ENCODE peak calls at places on chromosomes 1 and 21, in eight cellular contexts. R, M, L, X, P, E, D and B are unnamed samples.

GRCh38 chr1:231040019-231040799 is at the start of gene FAM89A:
- DNase-seq in R (no peak), M (peak), L (peak), X (no peak), P (no peak), E (peak), D (no peak), B (no peak)

GRCh38 chr1:240122639-240123604 is 31.2 kb downstream of the FMN2 start:
- DNase-seq in R (no peak), M (no peak), L (no peak), X (no peak), P (no peak), E (peak), D (peak), B (no peak)

GRCh38 chr1:165468850-165469249 is 23.9 kb upstream of the RXRG start:
- DNase-seq in R (no peak), M (no peak), L (no peak), X (no peak), P (no peak), E (no peak), D (no peak), B (no peak)

GRCh38 chr21:41977034-41977950 is 23.5 kb upstream of the C2CD2 start:
- DNase-seq in R (no peak), M (no peak), L (peak), X (no peak), P (no peak), E (no peak), D (no peak), B (no peak)

GRCh38 chr1:155983191-155984023 is 5.1 kb upstream of the ARHGEF2 start:
- DNase-seq in R (peak), M (no peak), L (peak), X (peak), P (peak), E (no peak), D (peak), B (peak)

GRCh38 chr1:235206533-235207201 is 45.6 kb upstream of the RBM34 start:
- DNase-seq in R (peak), M (no peak), L (no peak), X (peak), P (no peak), E (no peak), D (peak), B (no peak)

GRCh38 chr1:67307251-67308060 is at the start of gene IL12RB2:
- DNase-seq in R (no peak), M (peak), L (no peak), X (peak), P (no peak), E (peak), D (no peak), B (no peak)

GRCh38 chr21:44898851-44899767 is 21.6 kb downstream of the ITGB2 start:
- DNase-seq in R (no peak), M (no peak), L (no peak), X (no peak), P (no peak), E (no peak), D (no peak), B (no peak)

GRCh38 chr1:116682641-116683221 is 15.2 kb upstream of the IGSF3 start:
- DNase-seq in R (no peak), M (no peak), L (no peak), X (no peak), P (no peak), E (no peak), D (no peak), B (no peak)

GRCh38 chr1:235932090-235932510 is 65.4 kb upstream of the LYST start:
- DNase-seq in R (no peak), M (no peak), L (no peak), X (no peak), P (peak), E (no peak), D (no peak), B (no peak)

GRCh38 chr1:87869563-87869962 is 540.9 kb downstream of the LMO4 start:
- DNase-seq in R (peak), M (no peak), L (no peak), X (peak), P (no peak), E (no peak), D (peak), B (peak)

GRCh38 chr1:212233321-212233720 is 51.9 kb upstream of the PPP2R5A start:
- DNase-seq in R (no peak), M (no peak), L (no peak), X (no peak), P (no peak), E (no peak), D (no peak), B (no peak)

GRCh38 chr1:236425031-236425663 is 31.1 kb downstream of the EDARADD start:
- DNase-seq in R (no peak), M (peak), L (no peak), X (no peak), P (no peak), E (no peak), D (no peak), B (no peak)

GRCh38 chr1:33878392-33878791 is 14.5 kb downstream of the HMGB4 start:
- DNase-seq in R (no peak), M (no peak), L (no peak), X (no peak), P (no peak), E (no peak), D (no peak), B (no peak)

GRCh38 chr1:14184346-14184963 is 414.0 kb upstream of the KAZN start:
- DNase-seq in R (no peak), M (no peak), L (no peak), X (no peak), P (no peak), E (no peak), D (no peak), B (no peak)

GRCh38 chr21:42474043-42474831 is 21.8 kb downstream of the RSPH1 start:
- DNase-seq in R (no peak), M (no peak), L (no peak), X (peak), P (peak), E (peak), D (no peak), B (no peak)

GRCh38 chr1:29120955-29121485 is 2.7 kb downstream of the TMEM200B start:
- DNase-seq in R (peak), M (peak), L (no peak), X (peak), P (no peak), E (no peak), D (no peak), B (no peak)

GRCh38 chr1:228927947-228928898 is 192.9 kb downstream of the RHOU start:
- DNase-seq in R (no peak), M (no peak), L (no peak), X (no peak), P (no peak), E (no peak), D (no peak), B (no peak)

GRCh38 chr1:158035014-158035413 is 41.6 kb downstream of the KIRREL1 start:
- DNase-seq in R (no peak), M (no peak), L (no peak), X (no peak), P (no peak), E (no peak), D (no peak), B (no peak)

GRCh38 chr1:66380452-66381212 is 153.3 kb upstream of the SGIP1 start:
- DNase-seq in R (no peak), M (no peak), L (no peak), X (peak), P (no peak), E (no peak), D (no peak), B (peak)

GRCh38 chr1:73161418-73161817 is 879.1 kb upstream of the NEGR1 start:
- DNase-seq in R (no peak), M (no peak), L (no peak), X (no peak), P (no peak), E (no peak), D (no peak), B (no peak)

GRCh38 chr1:198772626-198773025 is 133.8 kb downstream of the PTPRC start:
- DNase-seq in R (no peak), M (no peak), L (no peak), X (peak), P (no peak), E (no peak), D (peak), B (no peak)

GRCh38 chr1:34164510-34165381 is at the start of gene CSMD2:
- DNase-seq in R (peak), M (no peak), L (no peak), X (peak), P (no peak), E (peak), D (peak), B (peak)

GRCh38 chr1:189708674-189709073 is 769.0 kb downstream of the BRINP3 start:
- DNase-seq in R (peak), M (no peak), L (no peak), X (no peak), P (no peak), E (no peak), D (no peak), B (no peak)

GRCh38 chr1:196873385-196873784 is 14.5 kb upstream of the CFHR4 start:
- DNase-seq in R (no peak), M (no peak), L (no peak), X (no peak), P (no peak), E (no peak), D (no peak), B (no peak)

GRCh38 chr1:181608951-181609350 is 125.6 kb downstream of the CACNA1E start:
- DNase-seq in R (no peak), M (no peak), L (no peak), X (no peak), P (no peak), E (no peak), D (no peak), B (no peak)

GRCh38 chr1:243287652-243288051 is 31.8 kb downstream of the SDCCAG8 start:
- DNase-seq in R (peak), M (no peak), L (no peak), X (peak), P (no peak), E (no peak), D (peak), B (peak)

GRCh38 chr1:212483154-212483505 is 50.4 kb downstream of the NENF start:
- DNase-seq in R (no peak), M (no peak), L (no peak), X (no peak), P (no peak), E (no peak), D (no peak), B (no peak)

GRCh38 chr1:211259596-211260126 is 495 bp downstream of the RCOR3 start:
- DNase-seq in R (no peak), M (no peak), L (peak), X (no peak), P (no peak), E (peak), D (no peak), B (peak)

GRCh38 chr1:228943436-228943835 is 208.2 kb downstream of the RHOU start:
- DNase-seq in R (no peak), M (no peak), L (no peak), X (no peak), P (no peak), E (no peak), D (no peak), B (no peak)

GRCh38 chr1:184513966-184514365 is 127.1 kb downstream of the C1orf21 start:
- DNase-seq in R (peak), M (no peak), L (no peak), X (peak), P (peak), E (peak), D (peak), B (no peak)

GRCh38 chr1:63772201-63772600 is 1.6 kb upstream of the ROR1 start:
- DNase-seq in R (no peak), M (no peak), L (no peak), X (no peak), P (peak), E (no peak), D (no peak), B (no peak)

GRCh38 chr1:15850450-15851079 is 3.1 kb downstream of the SPEN start:
- DNase-seq in R (no peak), M (no peak), L (no peak), X (no peak), P (no peak), E (no peak), D (no peak), B (no peak)
- H3K4me3 ChIP-seq in R (no peak), M (no peak), L (peak), X (no peak), P (peak), E (no peak), D (peak), B (peak)

GRCh38 chr1:150763631-150764223 is 1.9 kb downstream of the CTSS start:
- DNase-seq in R (peak), M (no peak), L (no peak), X (no peak), P (no peak), E (no peak), D (no peak), B (no peak)
- H3K4me3 ChIP-seq in R (no peak), M (no peak), L (no peak), X (no peak), P (no peak), E (no peak), D (no peak), B (no peak)

DNA sequence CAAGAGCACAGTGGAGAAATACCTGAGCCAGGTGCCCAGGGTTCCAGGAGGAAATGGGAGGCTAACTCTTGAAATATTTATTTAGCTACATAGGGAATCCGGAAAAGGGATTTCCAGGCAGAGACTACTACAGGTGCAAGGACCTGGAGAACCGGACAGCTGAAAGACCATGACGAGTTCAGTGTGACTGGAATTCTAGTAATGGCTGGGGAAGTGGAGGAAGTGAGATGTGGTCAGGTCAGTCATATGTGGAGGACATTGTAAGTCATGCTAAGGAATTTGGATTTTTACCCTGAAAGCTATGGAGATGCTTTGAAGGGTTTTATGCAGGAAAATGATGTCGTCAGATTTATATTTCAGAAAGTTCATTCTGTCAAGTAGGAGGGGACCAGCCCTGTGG is 1.8 kb downstream of the CAP1 start:
- DNase-seq in R (peak), M (no peak), L (no peak), X (peak), P (no peak), E (no peak), D (no peak), B (no peak)
- H3K4me3 ChIP-seq in R (no peak), M (peak), L (no peak), X (peak), P (peak), E (no peak), D (peak), B (peak)

GRCh38 chr21:34330055-34330454 is 33.8 kb upstream of the KCNE2 start:
- DNase-seq in R (no peak), M (no peak), L (no peak), X (no peak), P (no peak), E (no peak), D (no peak), B (no peak)

GRCh38 chr21:34336245-34336644 is 27.6 kb upstream of the KCNE2 start:
- DNase-seq in R (no peak), M (no peak), L (no peak), X (peak), P (no peak), E (no peak), D (no peak), B (no peak)

GRCh38 chr21:34335316-34335715 is 28.5 kb upstream of the KCNE2 start:
- DNase-seq in R (no peak), M (no peak), L (no peak), X (no peak), P (no peak), E (no peak), D (no peak), B (no peak)

GRCh38 chr21:34336756-34337391 is 26.9 kb upstream of the KCNE2 start:
- DNase-seq in R (peak), M (no peak), L (no peak), X (peak), P (no peak), E (no peak), D (peak), B (no peak)

DNA sequence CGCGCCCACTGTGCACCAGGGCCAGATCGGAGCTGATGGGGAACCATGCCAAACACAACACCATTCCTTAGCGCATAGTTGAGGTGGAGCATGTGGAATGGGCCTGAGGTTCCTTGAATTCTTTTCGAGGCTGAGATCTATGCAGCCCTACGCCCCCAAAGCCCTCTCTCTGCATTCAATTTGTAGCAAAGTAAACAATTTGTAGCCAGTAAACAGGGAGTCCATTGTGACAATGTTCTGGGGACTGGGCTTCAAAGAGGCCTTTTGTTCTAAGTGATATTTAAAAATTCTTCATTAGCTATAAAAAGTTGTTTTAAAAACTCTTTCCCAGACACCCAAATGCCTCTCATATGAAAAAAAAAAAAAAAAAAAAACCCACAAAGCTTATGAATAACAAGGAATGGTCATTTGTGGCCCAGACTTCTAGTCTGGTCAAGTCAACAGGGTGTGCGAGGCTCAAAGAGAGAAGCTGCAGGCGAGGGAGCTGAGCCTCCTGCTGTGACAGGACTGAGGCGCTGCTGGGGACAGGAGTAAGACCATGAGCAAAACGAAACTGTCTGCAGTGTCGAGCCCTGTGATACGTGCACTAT is 30.6 kb upstream of the KCNE2 start:
- DNase-seq in R (peak), M (no peak), L (no peak), X (no peak), P (no peak), E (no peak), D (peak), B (no peak)
- H3K4me3 ChIP-seq in R (no peak), M (no peak), L (no peak), X (no peak), P (no peak), E (no peak), D (no peak), B (no peak)

DNA sequence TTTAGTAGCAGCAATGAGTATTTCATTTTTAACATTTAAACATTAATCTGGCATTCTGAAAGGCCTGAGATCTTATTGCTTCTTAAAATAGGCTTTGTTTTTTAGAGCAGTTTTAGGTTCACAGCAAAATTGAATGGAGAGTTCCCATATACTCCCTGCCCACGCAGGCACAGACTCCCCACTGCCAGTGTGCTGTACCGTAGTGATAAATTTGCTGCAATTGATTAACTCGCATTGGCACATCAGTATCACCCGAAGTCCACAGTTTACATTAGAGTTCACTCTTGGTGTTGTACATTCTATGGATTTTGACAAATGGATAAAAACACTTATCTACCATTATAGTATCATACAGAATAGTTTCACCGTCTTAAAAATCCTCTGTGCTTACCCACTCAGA is 71.8 kb upstream of the ERRFI1 start:
- DNase-seq in R (no peak), M (no peak), L (no peak), X (no peak), P (no peak), E (no peak), D (no peak), B (no peak)
- H3K4me3 ChIP-seq in R (no peak), M (no peak), L (no peak), X (no peak), P (peak), E (no peak), D (no peak), B (no peak)

GRCh38 chr1:232598837-232599177 is 31.1 kb downstream of the SIPA1L2 start:
- DNase-seq in R (no peak), M (no peak), L (no peak), X (no peak), P (no peak), E (no peak), D (no peak), B (no peak)
- H3K4me3 ChIP-seq in R (no peak), M (no peak), L (no peak), X (no peak), P (no peak), E (no peak), D (no peak), B (no peak)

GRCh38 chr1:172977296-172978027 is 73.3 kb downstream of the TNFSF18 start:
- DNase-seq in R (no peak), M (no peak), L (no peak), X (peak), P (peak), E (no peak), D (no peak), B (no peak)

GRCh38 chr1:172980456-172980855 is 70.3 kb downstream of the TNFSF18 start:
- DNase-seq in R (peak), M (no peak), L (no peak), X (peak), P (no peak), E (no peak), D (peak), B (peak)

GRCh38 chr1:172976222-172977041 is 74.3 kb downstream of the TNFSF18 start:
- DNase-seq in R (peak), M (no peak), L (no peak), X (peak), P (peak), E (peak), D (peak), B (peak)

GRCh38 chr1:172979828-172980227 is 70.9 kb downstream of the TNFSF18 start:
- DNase-seq in R (no peak), M (no peak), L (no peak), X (no peak), P (no peak), E (no peak), D (no peak), B (no peak)

GRCh38 chr1:172978595-172978994 is 72.1 kb downstream of the TNFSF18 start:
- DNase-seq in R (no peak), M (no peak), L (no peak), X (peak), P (no peak), E (no peak), D (no peak), B (no peak)
- H3K4me3 ChIP-seq in R (no peak), M (no peak), L (no peak), X (no peak), P (no peak), E (no peak), D (no peak), B (no peak)